ENCODE peak calls at places on chromosome 6, in ten cellular contexts. S is HFF-Myc, V is AG04450, O is nephron progenitor cell, I is glutamatergic neuron, R is mucosa of descending colon, U is fibroblast of pulmonary artery, E is left ventricle myocardium inferior, A is B cell, D is IMR-90. C is an unnamed sample.

GRCh38 chr6:155274533-155274932 is 10.7 kb downstream of the CLDN20 start:
- DNase-seq in D (peak; percentile 66), S (peak; percentile 75), E (no peak), I (no peak), A (no peak), O (no peak), U (peak; percentile 42), R (no peak), V (no peak), C (peak; percentile 33)

GRCh38 chr6:160583805-160584204 is 80.3 kb downstream of the LPA start:
- DNase-seq in A (no peak), I (no peak), R (no peak), O (no peak), S (no peak), D (no peak), U (no peak), V (no peak), E (no peak), C (no peak)

GRCh38 chr6:50905297-50905696 is 86.6 kb downstream of the TFAP2B start:
- DNase-seq in I (no peak), O (no peak), D (no peak), A (no peak), E (no peak), R (no peak), U (no peak), S (no peak), V (no peak), C (no peak)

GRCh38 chr6:121811106-121811505 is 375.7 kb downstream of the GJA1 start:
- DNase-seq in R (no peak), I (no peak), U (no peak), E (no peak), D (no peak), S (no peak), A (no peak), V (no peak), O (no peak), C (no peak)

GRCh38 chr6:51045548-51045947 is 226.9 kb downstream of the TFAP2B start:
- DNase-seq in R (no peak), I (no peak), O (no peak), V (no peak), U (no peak), A (no peak), D (no peak), E (no peak), S (no peak), C (no peak)

GRCh38 chr6:123598011-123598410 is 38.7 kb downstream of the TRDN start:
- DNase-seq in D (no peak), A (no peak), V (no peak), U (no peak), I (no peak), O (no peak), E (no peak), R (no peak), S (no peak), C (no peak)

GRCh38 chr6:13923527-13924145 is 1.1 kb upstream of the RNF182 start:
- DNase-seq in O (no peak), U (peak; percentile 21), E (no peak), A (no peak), S (no peak), V (no peak), D (peak; percentile 65), R (no peak), I (no peak), C (peak; percentile 58)

GRCh38 chr6:56714982-56715456 is 72.3 kb upstream of the DST start:
- DNase-seq in D (peak; percentile 92), U (peak; percentile 71), O (no peak), V (no peak), E (no peak), A (no peak), S (no peak), R (no peak), I (no peak), C (peak; percentile 58)

GRCh38 chr6:163415176-163415619 is 680 bp downstream of the QKI start:
- DNase-seq in E (no peak), D (no peak), R (peak; percentile 61), I (no peak), A (peak; percentile 61), O (no peak), U (no peak), V (no peak), S (no peak), C (no peak)

GRCh38 chr6:17703256-17703694 is 3.5 kb downstream of the NUP153 start:
- DNase-seq in E (no peak), O (no peak), R (no peak), V (peak; percentile 21), U (peak; percentile 97), I (no peak), A (peak; percentile 49), S (no peak), D (peak; percentile 82), C (no peak)

GRCh38 chr6:17705428-17705777 is 1.3 kb downstream of the NUP153 start:
- DNase-seq in V (peak; percentile 30), I (no peak), U (peak; percentile 84), A (no peak), S (no peak), O (peak; percentile 15), E (no peak), R (no peak), D (peak; percentile 75), C (peak; percentile 51)

GRCh38 chr6:17706580-17707370 is at the start of gene NUP153:
- DNase-seq in D (peak; percentile 98), A (peak; percentile 100), O (peak; percentile 100), U (peak; percentile 99), S (peak; percentile 95), R (peak; percentile 99), V (peak; percentile 96), E (peak; percentile 99), I (peak; percentile 100), C (peak; percentile 97)

GRCh38 chr6:17707371-17707651 is 586 bp upstream of the NUP153 start:
- DNase-seq in O (no peak), E (no peak), S (no peak), D (no peak), A (no peak), R (no peak), V (no peak), U (no peak), I (no peak), C (no peak)

DNA sequence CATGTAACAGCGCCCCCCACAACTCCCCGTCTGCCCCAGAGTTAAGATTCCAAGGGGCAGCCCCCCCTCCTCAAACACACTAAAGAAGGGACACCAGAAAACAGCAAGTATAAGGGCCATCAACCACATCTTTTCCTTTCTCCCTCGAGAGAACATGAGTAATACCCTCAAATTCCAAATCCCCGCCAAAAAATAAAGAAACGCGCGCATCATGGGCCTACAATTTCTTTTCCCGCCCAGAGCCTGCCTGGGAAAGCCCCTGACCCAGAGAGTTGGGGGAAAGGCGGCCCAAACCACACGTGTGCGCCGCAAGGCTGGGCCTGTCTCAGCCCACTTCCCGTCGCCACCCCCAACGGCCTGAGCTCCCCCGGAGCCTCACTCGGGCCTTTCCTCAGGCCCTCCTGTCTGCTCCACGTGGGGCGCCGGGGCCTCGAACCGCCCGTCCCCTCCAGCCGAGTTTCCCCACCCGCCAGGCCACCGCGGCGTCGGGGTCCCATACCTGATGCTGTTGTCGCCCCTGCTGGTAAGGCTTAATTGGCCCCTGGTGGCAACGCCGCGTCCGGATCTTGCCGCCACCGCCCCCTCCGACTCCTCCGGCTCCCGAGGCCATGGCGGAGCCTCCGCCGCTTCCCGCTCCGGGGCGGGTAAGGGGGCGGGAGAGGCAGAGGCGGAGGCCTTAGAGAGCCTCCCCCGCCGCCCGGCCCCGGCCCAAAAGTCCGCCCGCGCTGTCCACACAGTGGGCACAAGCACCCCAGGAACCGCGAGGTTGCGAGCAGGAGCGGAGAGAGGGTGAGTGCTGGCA is 746 bp downstream of the NUP153 start:
- DNase-seq in O (peak; percentile 68), D (peak; percentile 67), S (no peak), E (peak; percentile 50), V (peak; percentile 27), I (peak; percentile 68), A (peak; percentile 93), R (peak; percentile 88), U (peak; percentile 61), C (peak; percentile 44)
- TF ChIP-seq CTCF in O (no peak), D (peak; percentile 11), S (no peak), E (peak; percentile 26), V (no peak), I (no peak), A (no peak), R (no peak), U (no peak), C (peak; percentile 7)

GRCh38 chr6:29419516-29419915 is 4.8 kb downstream of the OR12D1 start:
- DNase-seq in S (no peak), V (no peak), E (no peak), U (no peak), D (no peak), A (no peak), I (no peak), R (no peak), O (no peak), C (no peak)

GRCh38 chr6:29414588-29414987 is at the start of gene OR12D1:
- DNase-seq in R (no peak), S (no peak), O (no peak), V (no peak), U (no peak), I (no peak), D (no peak), A (no peak), E (no peak), C (no peak)
- TF ChIP-seq CTCF in R (no peak), S (no peak), O (no peak), V (no peak), U (no peak), I (no peak), D (no peak), A (no peak), E (no peak), C (no peak)

DNA sequence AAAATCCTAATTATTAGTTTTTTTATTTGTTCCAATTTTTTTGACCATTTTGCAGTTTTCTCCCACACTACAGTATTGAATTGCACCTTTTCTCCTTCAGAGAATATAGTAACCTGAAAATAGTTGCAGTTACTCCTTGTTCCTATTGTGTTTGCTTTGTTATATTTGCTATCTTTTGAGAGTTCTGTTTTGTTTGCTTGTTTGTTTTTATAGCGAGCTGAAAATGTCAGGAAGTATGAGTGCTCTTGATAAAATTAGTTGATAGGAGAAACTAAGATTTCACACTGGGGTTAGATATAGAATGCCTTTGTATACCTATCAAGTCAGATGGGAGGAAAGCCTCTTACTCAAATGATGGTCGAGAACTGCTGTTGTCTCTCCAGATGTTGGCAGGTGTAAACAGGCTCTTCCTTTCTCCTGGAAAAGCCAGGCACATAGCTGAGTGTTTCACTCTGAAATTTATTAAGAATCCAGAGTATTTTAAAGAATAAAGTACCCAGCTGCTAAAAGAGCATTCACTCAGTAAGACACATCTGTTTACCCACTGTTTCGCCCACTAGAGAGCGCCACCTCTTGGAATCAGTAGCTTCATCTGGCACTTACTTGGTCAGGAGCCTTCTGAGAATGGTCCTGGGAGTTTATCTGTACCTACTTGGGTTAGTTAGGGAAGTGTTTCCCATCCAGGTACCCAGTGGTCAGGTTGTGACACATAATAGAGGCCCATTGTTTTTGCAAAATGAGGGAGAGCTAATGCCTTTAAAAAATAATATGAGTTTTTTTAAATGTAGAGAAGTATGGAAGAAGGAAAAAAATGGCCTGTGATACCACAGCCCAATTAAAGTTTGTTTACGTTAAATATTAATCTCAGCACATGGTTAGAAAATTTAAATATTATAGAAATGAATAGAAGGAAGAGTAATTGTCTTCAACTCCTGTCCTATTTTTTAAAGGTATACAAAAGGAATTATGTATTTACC is 11.2 kb downstream of the NT5DC1 start:
- DNase-seq in U (peak; percentile 65), A (peak; percentile 15), I (peak; percentile 55), D (peak; percentile 44), S (no peak), R (no peak), E (no peak), O (peak; percentile 34), V (no peak), C (no peak)
- TF ChIP-seq CTCF in U (peak; percentile 83), A (peak; percentile 39), I (peak; percentile 46), D (peak; percentile 50), S (peak; percentile 77), R (no peak), E (peak; percentile 37), O (peak; percentile 57), V (peak; percentile 70), C (peak; percentile 65)

GRCh38 chr6:63476302-63476701 is 96.0 kb upstream of the LOC128125822 start:
- DNase-seq in R (no peak), U (no peak), A (no peak), O (no peak), E (no peak), S (no peak), I (no peak), D (no peak), V (no peak), C (no peak)
- TF ChIP-seq CTCF in R (no peak), U (no peak), A (no peak), O (no peak), E (peak; percentile 25), S (no peak), I (no peak), D (no peak), V (no peak), C (no peak)